ENCODE peak calls at places on chromosomes 12 and 14, in nine cellular contexts. One of them, this sample, is unnamed.

GRCh38 chr12:122840580-122841513 is 5.6 kb downstream of the HIP1R start:
- DNase-seq in GM10248: no peak
- DNase-seq in Kasumi-1: no peak
- DNase-seq in HEK293T: no peak
- DNase-seq in ovary: no peak
- DNase-seq in hepatic stellate cell: no peak
- DNase-seq in dermis microvascular lymphatic vessel endothelial cell: no peak
- DNase-seq in CD4-positive, alpha-beta T cell: no peak
- DNase-seq in CD4-positive, CD25-positive, alpha-beta regulatory T cell: no peak
- DNase-seq in this sample: no peak

GRCh38 chr12:2092354-2092753 is 39.6 kb downstream of the CACNA1C start:
- DNase-seq in GM10248: no peak
- DNase-seq in Kasumi-1: no peak
- DNase-seq in HEK293T: no peak
- DNase-seq in ovary: no peak
- DNase-seq in hepatic stellate cell: no peak
- DNase-seq in dermis microvascular lymphatic vessel endothelial cell: no peak
- DNase-seq in CD4-positive, alpha-beta T cell: no peak
- DNase-seq in CD4-positive, CD25-positive, alpha-beta regulatory T cell: no peak
- DNase-seq in this sample: no peak

GRCh38 chr14:54585214-54585613 is 18.3 kb downstream of the SAMD4A start:
- DNase-seq in GM10248: no peak
- DNase-seq in Kasumi-1: no peak
- DNase-seq in HEK293T: no peak
- DNase-seq in ovary: no peak
- DNase-seq in hepatic stellate cell: no peak
- DNase-seq in dermis microvascular lymphatic vessel endothelial cell: no peak
- DNase-seq in CD4-positive, alpha-beta T cell: no peak
- DNase-seq in CD4-positive, CD25-positive, alpha-beta regulatory T cell: no peak
- DNase-seq in this sample: no peak

GRCh38 chr14:29654910-29655590 is 272.6 kb downstream of the PRKD1 start:
- DNase-seq in GM10248: no peak
- DNase-seq in Kasumi-1: no peak
- DNase-seq in HEK293T: no peak
- DNase-seq in ovary: no peak
- DNase-seq in hepatic stellate cell: peak; percentile 4
- DNase-seq in dermis microvascular lymphatic vessel endothelial cell: peak; percentile 58
- DNase-seq in CD4-positive, alpha-beta T cell: no peak
- DNase-seq in CD4-positive, CD25-positive, alpha-beta regulatory T cell: no peak
- DNase-seq in this sample: peak; percentile 61

GRCh38 chr12:42459336-42459847 is 130.2 kb downstream of the PRICKLE1 start:
- DNase-seq in GM10248: no peak
- DNase-seq in Kasumi-1: no peak
- DNase-seq in HEK293T: no peak
- DNase-seq in ovary: no peak
- DNase-seq in hepatic stellate cell: no peak
- DNase-seq in dermis microvascular lymphatic vessel endothelial cell: no peak
- DNase-seq in CD4-positive, alpha-beta T cell: no peak
- DNase-seq in CD4-positive, CD25-positive, alpha-beta regulatory T cell: no peak
- DNase-seq in this sample: no peak

GRCh38 chr12:119334459-119335170 is at the start of gene CCDC60:
- DNase-seq in GM10248: no peak
- DNase-seq in Kasumi-1: no peak
- DNase-seq in HEK293T: peak; percentile 30
- DNase-seq in ovary: no peak
- DNase-seq in hepatic stellate cell: no peak
- DNase-seq in dermis microvascular lymphatic vessel endothelial cell: no peak
- DNase-seq in CD4-positive, alpha-beta T cell: no peak
- DNase-seq in CD4-positive, CD25-positive, alpha-beta regulatory T cell: no peak
- DNase-seq in this sample: no peak

GRCh38 chr14:28773917-28774691 is 7.5 kb downstream of the FOXG1 start:
- DNase-seq in GM10248: no peak
- DNase-seq in Kasumi-1: no peak
- DNase-seq in HEK293T: peak; percentile 72
- DNase-seq in ovary: no peak
- DNase-seq in hepatic stellate cell: no peak
- DNase-seq in dermis microvascular lymphatic vessel endothelial cell: peak; percentile 46
- DNase-seq in CD4-positive, alpha-beta T cell: no peak
- DNase-seq in CD4-positive, CD25-positive, alpha-beta regulatory T cell: no peak
- DNase-seq in this sample: peak; percentile 7

GRCh38 chr12:24853588-24853987 is 95.3 kb downstream of the BCAT1 start:
- DNase-seq in GM10248: no peak
- DNase-seq in Kasumi-1: no peak
- DNase-seq in HEK293T: no peak
- DNase-seq in ovary: no peak
- DNase-seq in hepatic stellate cell: no peak
- DNase-seq in dermis microvascular lymphatic vessel endothelial cell: peak; percentile 92
- DNase-seq in CD4-positive, alpha-beta T cell: no peak
- DNase-seq in CD4-positive, CD25-positive, alpha-beta regulatory T cell: no peak
- DNase-seq in this sample: peak; percentile 74

GRCh38 chr12:55716582-55717396 is 943 bp downstream of the BLOC1S1 start:
- DNase-seq in GM10248: no peak
- DNase-seq in Kasumi-1: no peak
- DNase-seq in HEK293T: no peak
- DNase-seq in ovary: no peak
- DNase-seq in hepatic stellate cell: no peak
- DNase-seq in dermis microvascular lymphatic vessel endothelial cell: no peak
- DNase-seq in CD4-positive, alpha-beta T cell: no peak
- DNase-seq in CD4-positive, CD25-positive, alpha-beta regulatory T cell: no peak
- DNase-seq in this sample: no peak

GRCh38 chr12:52208424-52209165 is 16.8 kb upstream of the KRT80 start:
- DNase-seq in GM10248: no peak
- DNase-seq in Kasumi-1: no peak
- DNase-seq in HEK293T: no peak
- DNase-seq in ovary: no peak
- DNase-seq in hepatic stellate cell: no peak
- DNase-seq in dermis microvascular lymphatic vessel endothelial cell: peak; percentile 33
- DNase-seq in CD4-positive, alpha-beta T cell: no peak
- DNase-seq in CD4-positive, CD25-positive, alpha-beta regulatory T cell: no peak
- DNase-seq in this sample: no peak

GRCh38 chr12:286531-287300 is 24.1 kb upstream of the SLC6A13 start:
- DNase-seq in GM10248: no peak
- DNase-seq in Kasumi-1: no peak
- DNase-seq in HEK293T: no peak
- DNase-seq in ovary: no peak
- DNase-seq in hepatic stellate cell: no peak
- DNase-seq in dermis microvascular lymphatic vessel endothelial cell: no peak
- DNase-seq in CD4-positive, alpha-beta T cell: no peak
- DNase-seq in CD4-positive, CD25-positive, alpha-beta regulatory T cell: no peak
- DNase-seq in this sample: no peak

GRCh38 chr14:22650960-22651521 is 6.9 kb upstream of the OR6J1 start:
- DNase-seq in GM10248: no peak
- DNase-seq in Kasumi-1: no peak
- DNase-seq in HEK293T: no peak
- DNase-seq in ovary: no peak
- DNase-seq in hepatic stellate cell: no peak
- DNase-seq in dermis microvascular lymphatic vessel endothelial cell: no peak
- DNase-seq in CD4-positive, alpha-beta T cell: no peak
- DNase-seq in CD4-positive, CD25-positive, alpha-beta regulatory T cell: no peak
- DNase-seq in this sample: peak; percentile 38

GRCh38 chr12:34298971-34299801 is 276.9 kb downstream of the ALG10 start:
- DNase-seq in GM10248: no peak
- DNase-seq in Kasumi-1: no peak
- DNase-seq in HEK293T: no peak
- DNase-seq in ovary: no peak
- DNase-seq in hepatic stellate cell: no peak
- DNase-seq in dermis microvascular lymphatic vessel endothelial cell: no peak
- DNase-seq in CD4-positive, alpha-beta T cell: no peak
- DNase-seq in CD4-positive, CD25-positive, alpha-beta regulatory T cell: no peak
- DNase-seq in this sample: no peak

GRCh38 chr14:52873694-52874093 is 77.2 kb downstream of the FERMT2 start:
- DNase-seq in GM10248: no peak
- DNase-seq in Kasumi-1: no peak
- DNase-seq in HEK293T: no peak
- DNase-seq in ovary: no peak
- DNase-seq in hepatic stellate cell: no peak
- DNase-seq in dermis microvascular lymphatic vessel endothelial cell: no peak
- DNase-seq in CD4-positive, alpha-beta T cell: no peak
- DNase-seq in CD4-positive, CD25-positive, alpha-beta regulatory T cell: no peak
- DNase-seq in this sample: peak; percentile 57

GRCh38 chr12:41970744-41971143 is 173.9 kb downstream of the GXYLT1 start:
- DNase-seq in GM10248: no peak
- DNase-seq in Kasumi-1: no peak
- DNase-seq in HEK293T: no peak
- DNase-seq in ovary: no peak
- DNase-seq in hepatic stellate cell: no peak
- DNase-seq in dermis microvascular lymphatic vessel endothelial cell: no peak
- DNase-seq in CD4-positive, alpha-beta T cell: no peak
- DNase-seq in CD4-positive, CD25-positive, alpha-beta regulatory T cell: no peak
- DNase-seq in this sample: no peak

GRCh38 chr12:77087427-77087826 is 22.1 kb upstream of the E2F7 start:
- DNase-seq in GM10248: no peak
- DNase-seq in Kasumi-1: no peak
- DNase-seq in HEK293T: no peak
- DNase-seq in ovary: no peak
- DNase-seq in hepatic stellate cell: no peak
- DNase-seq in dermis microvascular lymphatic vessel endothelial cell: peak; percentile 94
- DNase-seq in CD4-positive, alpha-beta T cell: no peak
- DNase-seq in CD4-positive, CD25-positive, alpha-beta regulatory T cell: no peak
- DNase-seq in this sample: peak; percentile 68

GRCh38 chr12:6821271-6821673 is 349 bp upstream of the GPR162 start:
- DNase-seq in GM10248: no peak
- DNase-seq in Kasumi-1: peak; percentile 81
- DNase-seq in HEK293T: peak; percentile 44
- DNase-seq in ovary: no peak
- DNase-seq in hepatic stellate cell: peak; percentile 89
- DNase-seq in dermis microvascular lymphatic vessel endothelial cell: peak; percentile 82
- DNase-seq in CD4-positive, alpha-beta T cell: no peak
- DNase-seq in CD4-positive, CD25-positive, alpha-beta regulatory T cell: peak; percentile 55
- DNase-seq in this sample: peak; percentile 88

GRCh38 chr14:94164685-94165431 is 9.3 kb upstream of the PPP4R4 start:
- DNase-seq in GM10248: no peak
- DNase-seq in Kasumi-1: no peak
- DNase-seq in HEK293T: no peak
- DNase-seq in ovary: no peak
- DNase-seq in hepatic stellate cell: no peak
- DNase-seq in dermis microvascular lymphatic vessel endothelial cell: no peak
- DNase-seq in CD4-positive, alpha-beta T cell: no peak
- DNase-seq in CD4-positive, CD25-positive, alpha-beta regulatory T cell: no peak
- DNase-seq in this sample: no peak

GRCh38 chr12:79634957-79635471 is 55.8 kb downstream of the PAWR start:
- DNase-seq in GM10248: no peak
- DNase-seq in Kasumi-1: no peak
- DNase-seq in HEK293T: no peak
- DNase-seq in ovary: no peak
- DNase-seq in hepatic stellate cell: no peak
- DNase-seq in dermis microvascular lymphatic vessel endothelial cell: no peak
- DNase-seq in CD4-positive, alpha-beta T cell: no peak
- DNase-seq in CD4-positive, CD25-positive, alpha-beta regulatory T cell: no peak
- DNase-seq in this sample: peak; percentile 75

GRCh38 chr12:22409071-22409951 is 74.8 kb upstream of the ST8SIA1 start:
- DNase-seq in GM10248: peak; percentile 75
- DNase-seq in Kasumi-1: no peak
- DNase-seq in HEK293T: no peak
- DNase-seq in ovary: no peak
- DNase-seq in hepatic stellate cell: no peak
- DNase-seq in dermis microvascular lymphatic vessel endothelial cell: no peak
- DNase-seq in CD4-positive, alpha-beta T cell: peak; percentile 19
- DNase-seq in CD4-positive, CD25-positive, alpha-beta regulatory T cell: peak; percentile 71
- DNase-seq in this sample: no peak

GRCh38 chr12:93742086-93742934 is 65.1 kb downstream of the CRADD start:
- DNase-seq in GM10248: peak; percentile 82
- DNase-seq in Kasumi-1: peak; percentile 20
- DNase-seq in HEK293T: peak; percentile 74
- DNase-seq in ovary: peak; percentile 76
- DNase-seq in hepatic stellate cell: peak; percentile 63
- DNase-seq in dermis microvascular lymphatic vessel endothelial cell: peak; percentile 80
- DNase-seq in CD4-positive, alpha-beta T cell: no peak
- DNase-seq in CD4-positive, CD25-positive, alpha-beta regulatory T cell: peak; percentile 94
- DNase-seq in this sample: peak; percentile 81

GRCh38 chr12:68480526-68480925 is 130.2 kb upstream of the RAP1B start:
- DNase-seq in GM10248: no peak
- DNase-seq in Kasumi-1: no peak
- DNase-seq in HEK293T: no peak
- DNase-seq in ovary: no peak
- DNase-seq in hepatic stellate cell: no peak
- DNase-seq in dermis microvascular lymphatic vessel endothelial cell: no peak
- DNase-seq in CD4-positive, alpha-beta T cell: no peak
- DNase-seq in CD4-positive, CD25-positive, alpha-beta regulatory T cell: no peak
- DNase-seq in this sample: no peak